ENCODE peak calls at places on chromosomes 5 and 9, in eight cellular contexts. Q is cardiac fibroblast; A is BE2C; J is H54; I is stimulated activated CD4-positive, alpha-beta T cell treated with anti-CD3 and anti-CD28 coated beads, Interleukin-12 subunit alpha, Interleukin-12 subunit beta, amount 100 ng/mL, for 24 hours; R is iris pigment epithelial cell; N is NCI-H2029; M is stimulated activated CD8-positive, alpha-beta memory T cell treated with anti-CD3 and anti-CD28 coated beads, Interleukin-12 subunit alpha, Interleukin-12 subunit beta, amount 100 ng/mL, for 1 hour. C is an unnamed sample.

GRCh38 chr9:133188006-133188842 is 20.8 kb downstream of the OBP2B start:
- DNase-seq in I (no peak), R (no peak), M (no peak), J (no peak), N (no peak), A (peak; percentile 68), Q (peak; percentile 4), C (no peak)

GRCh38 chr9:104849023-104849422 is 78.9 kb downstream of the ABCA1 start:
- DNase-seq in Q (no peak), I (no peak), A (no peak), N (no peak), J (no peak), R (no peak), M (no peak), C (no peak)

GRCh38 chr9:134992755-134993124 is 75.0 kb upstream of the FCN1 start:
- DNase-seq in Q (no peak), N (no peak), R (no peak), M (no peak), I (no peak), A (no peak), J (no peak), C (no peak)

GRCh38 chr5:127820910-127821553 is 117.8 kb downstream of the CCDC192 start:
- DNase-seq in N (no peak), M (no peak), A (no peak), R (peak; percentile 58), I (no peak), J (no peak), Q (no peak), C (no peak)

GRCh38 chr5:102139029-102139428 is 157.1 kb downstream of the SLCO4C1 start:
- DNase-seq in I (no peak), Q (no peak), J (no peak), R (peak; percentile 24), A (no peak), M (no peak), N (no peak), C (no peak)

GRCh38 chr9:134186471-134187109 is 22.2 kb upstream of the RNU6ATAC start:
- DNase-seq in I (no peak), A (peak; percentile 6), N (no peak), J (no peak), R (no peak), Q (peak; percentile 42), M (no peak), C (no peak)

GRCh38 chr9:137423001-137423809 is at the start of the genes EXD3 and NOXA1:
- DNase-seq in Q (peak; percentile 95), N (peak; percentile 93), R (peak; percentile 87), A (peak; percentile 98), I (peak; percentile 87), J (peak; percentile 93), M (peak; percentile 88), C (peak; percentile 88)

GRCh38 chr5:158807-159447 is 32.4 kb upstream of the LRRC14B start:
- DNase-seq in M (no peak), J (no peak), N (no peak), R (no peak), I (no peak), Q (no peak), A (peak; percentile 3), C (no peak)

GRCh38 chr9:30536494-30536893 is 1847.9 kb upstream of the ACO1 start:
- DNase-seq in Q (no peak), I (no peak), R (no peak), A (no peak), N (no peak), J (no peak), M (no peak), C (no peak)

GRCh38 chr5:16574789-16575785 is 41.7 kb downstream of the RETREG1 start:
- DNase-seq in M (no peak), Q (peak; percentile 50), N (no peak), R (peak; percentile 89), J (peak; percentile 67), I (no peak), A (no peak), C (no peak)

GRCh38 chr9:120878188-120879130 is 1.5 kb upstream of the PHF19 start:
- DNase-seq in M (no peak), I (no peak), R (no peak), Q (no peak), N (no peak), J (no peak), A (no peak), C (no peak)

GRCh38 chr9:109861918-109862317 is 81.9 kb downstream of the PALM2AKAP2 start:
- DNase-seq in Q (peak; percentile 17), I (no peak), N (no peak), R (no peak), A (no peak), J (no peak), M (no peak), C (no peak)

GRCh38 chr5:103587185-103587748 is 24.7 kb upstream of the NUDT12 start:
- DNase-seq in M (no peak), A (no peak), Q (peak; percentile 55), I (no peak), R (peak; percentile 41), N (peak; percentile 50), J (no peak), C (no peak)

GRCh38 chr5:126031989-126032716 is 391.1 kb upstream of the GRAMD2B start:
- DNase-seq in M (no peak), I (no peak), J (no peak), A (peak; percentile 39), N (peak; percentile 77), R (peak; percentile 64), Q (peak; percentile 85), C (peak; percentile 62)

GRCh38 chr5:137336161-137336560 is 163.0 kb downstream of the SPOCK1 start:
- DNase-seq in M (no peak), R (no peak), N (no peak), A (no peak), Q (no peak), I (no peak), J (no peak), C (no peak)

GRCh38 chr5:134738963-134739661 is 764 bp downstream of the CAMLG start:
- DNase-seq in J (no peak), A (peak; percentile 21), Q (peak; percentile 45), R (peak; percentile 57), M (no peak), I (no peak), N (peak; percentile 28), C (no peak)

GRCh38 chr9:109166771-109167601 is at the start of gene FRRS1L:
- DNase-seq in M (no peak), A (no peak), N (no peak), I (no peak), Q (no peak), R (peak; percentile 5), J (no peak), C (no peak)

GRCh38 chr9:26754494-26755188 is 138.0 kb downstream of the CAAP1 start:
- DNase-seq in R (no peak), M (no peak), J (no peak), I (no peak), Q (no peak), A (no peak), N (no peak), C (no peak)

GRCh38 chr5:53333160-53333559 is 147.3 kb upstream of the FST start:
- DNase-seq in R (peak; percentile 43), M (no peak), J (no peak), Q (peak; percentile 72), I (no peak), A (no peak), N (no peak), C (no peak)

C was measured in right atrium auricular region.